ENCODE peak calls at places on chromosome 21, in eight cellular contexts. One of them, this sample, is unnamed.

GRCh38 chr21:29300547-29301138 is 1.9 kb downstream of the BACH1 start:
- DNase-seq in mucosa of gallbladder: no peak
- DNase-seq in activated T-helper 9 cell treated with anti-CD3 and anti-CD28 coated beads, Interleukin-2, amount 50 U/mL, for 16 hours: no peak
- DNase-seq in HS-27A: no peak
- DNase-seq in T-cell: no peak
- DNase-seq in stimulated activated CD4-positive, alpha-beta T cell treated with anti-CD3 and anti-CD28 coated beads, Interleukin-2, amount 100 ng/mL, for 4 hours: no peak
- DNase-seq in body of pancreas: no peak
- DNase-seq in psoas muscle: no peak
- DNase-seq in this sample: no peak

GRCh38 chr21:33767236-33767635 is 124.9 kb downstream of the ITSN1 start:
- DNase-seq in mucosa of gallbladder: no peak
- DNase-seq in activated T-helper 9 cell treated with anti-CD3 and anti-CD28 coated beads, Interleukin-2, amount 50 U/mL, for 16 hours: no peak
- DNase-seq in HS-27A: no peak
- DNase-seq in T-cell: no peak
- DNase-seq in stimulated activated CD4-positive, alpha-beta T cell treated with anti-CD3 and anti-CD28 coated beads, Interleukin-2, amount 100 ng/mL, for 4 hours: no peak
- DNase-seq in body of pancreas: no peak
- DNase-seq in psoas muscle: no peak
- DNase-seq in this sample: no peak

GRCh38 chr21:25967566-25968438 is 202.8 kb downstream of the APP start:
- DNase-seq in mucosa of gallbladder: no peak
- DNase-seq in activated T-helper 9 cell treated with anti-CD3 and anti-CD28 coated beads, Interleukin-2, amount 50 U/mL, for 16 hours: no peak
- DNase-seq in HS-27A: no peak
- DNase-seq in T-cell: no peak
- DNase-seq in stimulated activated CD4-positive, alpha-beta T cell treated with anti-CD3 and anti-CD28 coated beads, Interleukin-2, amount 100 ng/mL, for 4 hours: no peak
- DNase-seq in body of pancreas: no peak
- DNase-seq in psoas muscle: no peak
- DNase-seq in this sample: no peak

GRCh38 chr21:43740497-43741156 is 21.7 kb downstream of the PDXK start:
- DNase-seq in mucosa of gallbladder: no peak
- DNase-seq in activated T-helper 9 cell treated with anti-CD3 and anti-CD28 coated beads, Interleukin-2, amount 50 U/mL, for 16 hours: no peak
- DNase-seq in HS-27A: no peak
- DNase-seq in T-cell: peak
- DNase-seq in stimulated activated CD4-positive, alpha-beta T cell treated with anti-CD3 and anti-CD28 coated beads, Interleukin-2, amount 100 ng/mL, for 4 hours: no peak
- DNase-seq in body of pancreas: peak
- DNase-seq in psoas muscle: peak
- DNase-seq in this sample: peak

GRCh38 chr21:42221581-42222345 is 2.8 kb downstream of the ABCG1 start:
- DNase-seq in mucosa of gallbladder: no peak
- DNase-seq in activated T-helper 9 cell treated with anti-CD3 and anti-CD28 coated beads, Interleukin-2, amount 50 U/mL, for 16 hours: no peak
- DNase-seq in HS-27A: no peak
- DNase-seq in T-cell: no peak
- DNase-seq in stimulated activated CD4-positive, alpha-beta T cell treated with anti-CD3 and anti-CD28 coated beads, Interleukin-2, amount 100 ng/mL, for 4 hours: no peak
- DNase-seq in body of pancreas: no peak
- DNase-seq in psoas muscle: no peak
- DNase-seq in this sample: no peak

GRCh38 chr21:30480145-30480544 is at the start of gene KRTAP19-1:
- DNase-seq in mucosa of gallbladder: no peak
- DNase-seq in activated T-helper 9 cell treated with anti-CD3 and anti-CD28 coated beads, Interleukin-2, amount 50 U/mL, for 16 hours: no peak
- DNase-seq in HS-27A: no peak
- DNase-seq in T-cell: no peak
- DNase-seq in stimulated activated CD4-positive, alpha-beta T cell treated with anti-CD3 and anti-CD28 coated beads, Interleukin-2, amount 100 ng/mL, for 4 hours: no peak
- DNase-seq in body of pancreas: no peak
- DNase-seq in psoas muscle: no peak
- DNase-seq in this sample: no peak

GRCh38 chr21:26846036-26846931 is 1.1 kb upstream of the ADAMTS1 start:
- DNase-seq in mucosa of gallbladder: peak
- DNase-seq in activated T-helper 9 cell treated with anti-CD3 and anti-CD28 coated beads, Interleukin-2, amount 50 U/mL, for 16 hours: no peak
- DNase-seq in HS-27A: no peak
- DNase-seq in T-cell: no peak
- DNase-seq in stimulated activated CD4-positive, alpha-beta T cell treated with anti-CD3 and anti-CD28 coated beads, Interleukin-2, amount 100 ng/mL, for 4 hours: no peak
- DNase-seq in body of pancreas: peak
- DNase-seq in psoas muscle: peak
- DNase-seq in this sample: peak

GRCh38 chr21:42009018-42009830 is 936 bp downstream of the ZBTB21 start:
- DNase-seq in mucosa of gallbladder: peak
- DNase-seq in activated T-helper 9 cell treated with anti-CD3 and anti-CD28 coated beads, Interleukin-2, amount 50 U/mL, for 16 hours: peak
- DNase-seq in HS-27A: peak
- DNase-seq in T-cell: peak
- DNase-seq in stimulated activated CD4-positive, alpha-beta T cell treated with anti-CD3 and anti-CD28 coated beads, Interleukin-2, amount 100 ng/mL, for 4 hours: peak
- DNase-seq in body of pancreas: peak
- DNase-seq in psoas muscle: peak
- DNase-seq in this sample: peak

GRCh38 chr21:39690454-39690853 is 54.5 kb upstream of the IGSF5 start:
- DNase-seq in mucosa of gallbladder: no peak
- DNase-seq in activated T-helper 9 cell treated with anti-CD3 and anti-CD28 coated beads, Interleukin-2, amount 50 U/mL, for 16 hours: no peak
- DNase-seq in HS-27A: no peak
- DNase-seq in T-cell: no peak
- DNase-seq in stimulated activated CD4-positive, alpha-beta T cell treated with anti-CD3 and anti-CD28 coated beads, Interleukin-2, amount 100 ng/mL, for 4 hours: no peak
- DNase-seq in body of pancreas: no peak
- DNase-seq in psoas muscle: no peak
- DNase-seq in this sample: no peak

GRCh38 chr21:29168874-29169273 is 38.4 kb downstream of the MAP3K7CL start:
- DNase-seq in mucosa of gallbladder: no peak
- DNase-seq in activated T-helper 9 cell treated with anti-CD3 and anti-CD28 coated beads, Interleukin-2, amount 50 U/mL, for 16 hours: no peak
- DNase-seq in HS-27A: no peak
- DNase-seq in T-cell: no peak
- DNase-seq in stimulated activated CD4-positive, alpha-beta T cell treated with anti-CD3 and anti-CD28 coated beads, Interleukin-2, amount 100 ng/mL, for 4 hours: no peak
- DNase-seq in body of pancreas: no peak
- DNase-seq in psoas muscle: no peak
- DNase-seq in this sample: no peak

GRCh38 chr21:39215078-39215477 is 31.8 kb upstream of the PSMG1 start:
- DNase-seq in mucosa of gallbladder: no peak
- DNase-seq in activated T-helper 9 cell treated with anti-CD3 and anti-CD28 coated beads, Interleukin-2, amount 50 U/mL, for 16 hours: no peak
- DNase-seq in HS-27A: no peak
- DNase-seq in T-cell: no peak
- DNase-seq in stimulated activated CD4-positive, alpha-beta T cell treated with anti-CD3 and anti-CD28 coated beads, Interleukin-2, amount 100 ng/mL, for 4 hours: no peak
- DNase-seq in body of pancreas: no peak
- DNase-seq in psoas muscle: no peak
- DNase-seq in this sample: no peak

GRCh38 chr21:40278345-40278744 is 411.1 kb downstream of the PCP4 start:
- DNase-seq in mucosa of gallbladder: no peak
- DNase-seq in activated T-helper 9 cell treated with anti-CD3 and anti-CD28 coated beads, Interleukin-2, amount 50 U/mL, for 16 hours: no peak
- DNase-seq in HS-27A: no peak
- DNase-seq in T-cell: no peak
- DNase-seq in stimulated activated CD4-positive, alpha-beta T cell treated with anti-CD3 and anti-CD28 coated beads, Interleukin-2, amount 100 ng/mL, for 4 hours: no peak
- DNase-seq in body of pancreas: no peak
- DNase-seq in psoas muscle: no peak
- DNase-seq in this sample: no peak

GRCh38 chr21:31530918-31531705 is 128.4 kb upstream of the SOD1 start:
- DNase-seq in mucosa of gallbladder: no peak
- DNase-seq in activated T-helper 9 cell treated with anti-CD3 and anti-CD28 coated beads, Interleukin-2, amount 50 U/mL, for 16 hours: no peak
- DNase-seq in HS-27A: no peak
- DNase-seq in T-cell: no peak
- DNase-seq in stimulated activated CD4-positive, alpha-beta T cell treated with anti-CD3 and anti-CD28 coated beads, Interleukin-2, amount 100 ng/mL, for 4 hours: no peak
- DNase-seq in body of pancreas: peak
- DNase-seq in psoas muscle: no peak
- DNase-seq in this sample: no peak

GRCh38 chr21:31798842-31799691 is 67.1 kb upstream of the SCAF4 start:
- DNase-seq in mucosa of gallbladder: no peak
- DNase-seq in activated T-helper 9 cell treated with anti-CD3 and anti-CD28 coated beads, Interleukin-2, amount 50 U/mL, for 16 hours: no peak
- DNase-seq in HS-27A: no peak
- DNase-seq in T-cell: no peak
- DNase-seq in stimulated activated CD4-positive, alpha-beta T cell treated with anti-CD3 and anti-CD28 coated beads, Interleukin-2, amount 100 ng/mL, for 4 hours: no peak
- DNase-seq in body of pancreas: no peak
- DNase-seq in psoas muscle: no peak
- DNase-seq in this sample: no peak

GRCh38 chr21:14646893-14647292 is 100.8 kb upstream of the SAMSN1 start:
- DNase-seq in mucosa of gallbladder: no peak
- DNase-seq in activated T-helper 9 cell treated with anti-CD3 and anti-CD28 coated beads, Interleukin-2, amount 50 U/mL, for 16 hours: no peak
- DNase-seq in HS-27A: no peak
- DNase-seq in T-cell: no peak
- DNase-seq in stimulated activated CD4-positive, alpha-beta T cell treated with anti-CD3 and anti-CD28 coated beads, Interleukin-2, amount 100 ng/mL, for 4 hours: no peak
- DNase-seq in body of pancreas: no peak
- DNase-seq in psoas muscle: no peak
- DNase-seq in this sample: no peak

GRCh38 chr21:37828515-37828914 is 87.7 kb downstream of the KCNJ6 start:
- DNase-seq in mucosa of gallbladder: no peak
- DNase-seq in activated T-helper 9 cell treated with anti-CD3 and anti-CD28 coated beads, Interleukin-2, amount 50 U/mL, for 16 hours: no peak
- DNase-seq in HS-27A: no peak
- DNase-seq in T-cell: no peak
- DNase-seq in stimulated activated CD4-positive, alpha-beta T cell treated with anti-CD3 and anti-CD28 coated beads, Interleukin-2, amount 100 ng/mL, for 4 hours: no peak
- DNase-seq in body of pancreas: no peak
- DNase-seq in psoas muscle: no peak
- DNase-seq in this sample: no peak

GRCh38 chr21:33035147-33035546 is 9.4 kb downstream of the OLIG2 start:
- DNase-seq in mucosa of gallbladder: no peak
- DNase-seq in activated T-helper 9 cell treated with anti-CD3 and anti-CD28 coated beads, Interleukin-2, amount 50 U/mL, for 16 hours: no peak
- DNase-seq in HS-27A: no peak
- DNase-seq in T-cell: no peak
- DNase-seq in stimulated activated CD4-positive, alpha-beta T cell treated with anti-CD3 and anti-CD28 coated beads, Interleukin-2, amount 100 ng/mL, for 4 hours: no peak
- DNase-seq in body of pancreas: no peak
- DNase-seq in psoas muscle: no peak
- DNase-seq in this sample: no peak

GRCh38 chr21:44907966-44908364 is 12.7 kb downstream of the ITGB2 start:
- DNase-seq in mucosa of gallbladder: peak
- DNase-seq in activated T-helper 9 cell treated with anti-CD3 and anti-CD28 coated beads, Interleukin-2, amount 50 U/mL, for 16 hours: no peak
- DNase-seq in HS-27A: no peak
- DNase-seq in T-cell: no peak
- DNase-seq in stimulated activated CD4-positive, alpha-beta T cell treated with anti-CD3 and anti-CD28 coated beads, Interleukin-2, amount 100 ng/mL, for 4 hours: no peak
- DNase-seq in body of pancreas: no peak
- DNase-seq in psoas muscle: no peak
- DNase-seq in this sample: no peak

GRCh38 chr21:26840206-26840605 is 5.0 kb downstream of the ADAMTS1 start:
- DNase-seq in mucosa of gallbladder: no peak
- DNase-seq in activated T-helper 9 cell treated with anti-CD3 and anti-CD28 coated beads, Interleukin-2, amount 50 U/mL, for 16 hours: no peak
- DNase-seq in HS-27A: no peak
- DNase-seq in T-cell: no peak
- DNase-seq in stimulated activated CD4-positive, alpha-beta T cell treated with anti-CD3 and anti-CD28 coated beads, Interleukin-2, amount 100 ng/mL, for 4 hours: no peak
- DNase-seq in body of pancreas: no peak
- DNase-seq in psoas muscle: no peak
- DNase-seq in this sample: peak

GRCh38 chr21:42348762-42349161 is 2.0 kb downstream of the TFF2 start:
- DNase-seq in mucosa of gallbladder: no peak
- DNase-seq in activated T-helper 9 cell treated with anti-CD3 and anti-CD28 coated beads, Interleukin-2, amount 50 U/mL, for 16 hours: no peak
- DNase-seq in HS-27A: no peak
- DNase-seq in T-cell: no peak
- DNase-seq in stimulated activated CD4-positive, alpha-beta T cell treated with anti-CD3 and anti-CD28 coated beads, Interleukin-2, amount 100 ng/mL, for 4 hours: no peak
- DNase-seq in body of pancreas: no peak
- DNase-seq in psoas muscle: no peak
- DNase-seq in this sample: no peak

GRCh38 chr21:39529026-39529425 is 77.3 kb downstream of the SH3BGR start:
- DNase-seq in mucosa of gallbladder: no peak
- DNase-seq in activated T-helper 9 cell treated with anti-CD3 and anti-CD28 coated beads, Interleukin-2, amount 50 U/mL, for 16 hours: no peak
- DNase-seq in HS-27A: no peak
- DNase-seq in T-cell: no peak
- DNase-seq in stimulated activated CD4-positive, alpha-beta T cell treated with anti-CD3 and anti-CD28 coated beads, Interleukin-2, amount 100 ng/mL, for 4 hours: no peak
- DNase-seq in body of pancreas: no peak
- DNase-seq in psoas muscle: no peak
- DNase-seq in this sample: no peak

GRCh38 chr21:18545908-18546307 is 142.3 kb upstream of the TMPRSS15 start:
- DNase-seq in mucosa of gallbladder: no peak
- DNase-seq in activated T-helper 9 cell treated with anti-CD3 and anti-CD28 coated beads, Interleukin-2, amount 50 U/mL, for 16 hours: no peak
- DNase-seq in HS-27A: peak
- DNase-seq in T-cell: no peak
- DNase-seq in stimulated activated CD4-positive, alpha-beta T cell treated with anti-CD3 and anti-CD28 coated beads, Interleukin-2, amount 100 ng/mL, for 4 hours: no peak
- DNase-seq in body of pancreas: no peak
- DNase-seq in psoas muscle: no peak
- DNase-seq in this sample: no peak

GRCh38 chr21:31730687-31731111 is 1.2 kb downstream of the SCAF4 start:
- DNase-seq in mucosa of gallbladder: no peak
- DNase-seq in activated T-helper 9 cell treated with anti-CD3 and anti-CD28 coated beads, Interleukin-2, amount 50 U/mL, for 16 hours: no peak
- DNase-seq in HS-27A: no peak
- DNase-seq in T-cell: no peak
- DNase-seq in stimulated activated CD4-positive, alpha-beta T cell treated with anti-CD3 and anti-CD28 coated beads, Interleukin-2, amount 100 ng/mL, for 4 hours: no peak
- DNase-seq in body of pancreas: no peak
- DNase-seq in psoas muscle: no peak
- DNase-seq in this sample: no peak

GRCh38 chr21:43691801-43692200 is 27.1 kb upstream of the PDXK start:
- DNase-seq in mucosa of gallbladder: no peak
- DNase-seq in activated T-helper 9 cell treated with anti-CD3 and anti-CD28 coated beads, Interleukin-2, amount 50 U/mL, for 16 hours: no peak
- DNase-seq in HS-27A: no peak
- DNase-seq in T-cell: no peak
- DNase-seq in stimulated activated CD4-positive, alpha-beta T cell treated with anti-CD3 and anti-CD28 coated beads, Interleukin-2, amount 100 ng/mL, for 4 hours: no peak
- DNase-seq in body of pancreas: no peak
- DNase-seq in psoas muscle: no peak
- DNase-seq in this sample: no peak

GRCh38 chr21:14900611-14901010 is 164.2 kb downstream of the NRIP1 start:
- DNase-seq in mucosa of gallbladder: no peak
- DNase-seq in activated T-helper 9 cell treated with anti-CD3 and anti-CD28 coated beads, Interleukin-2, amount 50 U/mL, for 16 hours: no peak
- DNase-seq in HS-27A: no peak
- DNase-seq in T-cell: no peak
- DNase-seq in stimulated activated CD4-positive, alpha-beta T cell treated with anti-CD3 and anti-CD28 coated beads, Interleukin-2, amount 100 ng/mL, for 4 hours: no peak
- DNase-seq in body of pancreas: no peak
- DNase-seq in psoas muscle: no peak
- DNase-seq in this sample: no peak

GRCh38 chr21:31326478-31327247 is 17.4 kb downstream of the TIAM1 start:
- DNase-seq in mucosa of gallbladder: no peak
- DNase-seq in activated T-helper 9 cell treated with anti-CD3 and anti-CD28 coated beads, Interleukin-2, amount 50 U/mL, for 16 hours: peak
- DNase-seq in HS-27A: no peak
- DNase-seq in T-cell: peak
- DNase-seq in stimulated activated CD4-positive, alpha-beta T cell treated with anti-CD3 and anti-CD28 coated beads, Interleukin-2, amount 100 ng/mL, for 4 hours: peak
- DNase-seq in body of pancreas: no peak
- DNase-seq in psoas muscle: no peak
- DNase-seq in this sample: no peak

GRCh38 chr21:42755766-42756579 is 102.6 kb downstream of the PDE9A start:
- DNase-seq in mucosa of gallbladder: no peak
- DNase-seq in activated T-helper 9 cell treated with anti-CD3 and anti-CD28 coated beads, Interleukin-2, amount 50 U/mL, for 16 hours: no peak
- DNase-seq in HS-27A: no peak
- DNase-seq in T-cell: no peak
- DNase-seq in stimulated activated CD4-positive, alpha-beta T cell treated with anti-CD3 and anti-CD28 coated beads, Interleukin-2, amount 100 ng/mL, for 4 hours: no peak
- DNase-seq in body of pancreas: no peak
- DNase-seq in psoas muscle: no peak
- DNase-seq in this sample: no peak

GRCh38 chr21:18840239-18840638 is 436.7 kb upstream of the TMPRSS15 start:
- DNase-seq in mucosa of gallbladder: no peak
- DNase-seq in activated T-helper 9 cell treated with anti-CD3 and anti-CD28 coated beads, Interleukin-2, amount 50 U/mL, for 16 hours: no peak
- DNase-seq in HS-27A: no peak
- DNase-seq in T-cell: no peak
- DNase-seq in stimulated activated CD4-positive, alpha-beta T cell treated with anti-CD3 and anti-CD28 coated beads, Interleukin-2, amount 100 ng/mL, for 4 hours: no peak
- DNase-seq in body of pancreas: no peak
- DNase-seq in psoas muscle: no peak
- DNase-seq in this sample: no peak

GRCh38 chr21:32257952-32258785 is 20.7 kb downstream of the MIS18A start:
- DNase-seq in mucosa of gallbladder: peak
- DNase-seq in activated T-helper 9 cell treated with anti-CD3 and anti-CD28 coated beads, Interleukin-2, amount 50 U/mL, for 16 hours: no peak
- DNase-seq in HS-27A: no peak
- DNase-seq in T-cell: no peak
- DNase-seq in stimulated activated CD4-positive, alpha-beta T cell treated with anti-CD3 and anti-CD28 coated beads, Interleukin-2, amount 100 ng/mL, for 4 hours: no peak
- DNase-seq in body of pancreas: peak
- DNase-seq in psoas muscle: peak
- DNase-seq in this sample: peak

GRCh38 chr21:45323487-45324380 is 36.0 kb upstream of the POFUT2 start:
- DNase-seq in mucosa of gallbladder: no peak
- DNase-seq in activated T-helper 9 cell treated with anti-CD3 and anti-CD28 coated beads, Interleukin-2, amount 50 U/mL, for 16 hours: no peak
- DNase-seq in HS-27A: no peak
- DNase-seq in T-cell: no peak
- DNase-seq in stimulated activated CD4-positive, alpha-beta T cell treated with anti-CD3 and anti-CD28 coated beads, Interleukin-2, amount 100 ng/mL, for 4 hours: no peak
- DNase-seq in body of pancreas: no peak
- DNase-seq in psoas muscle: peak
- DNase-seq in this sample: no peak

GRCh38 chr21:38123626-38124025 is 133.2 kb upstream of the KCNJ15 start:
- DNase-seq in mucosa of gallbladder: no peak
- DNase-seq in activated T-helper 9 cell treated with anti-CD3 and anti-CD28 coated beads, Interleukin-2, amount 50 U/mL, for 16 hours: no peak
- DNase-seq in HS-27A: no peak
- DNase-seq in T-cell: no peak
- DNase-seq in stimulated activated CD4-positive, alpha-beta T cell treated with anti-CD3 and anti-CD28 coated beads, Interleukin-2, amount 100 ng/mL, for 4 hours: no peak
- DNase-seq in body of pancreas: no peak
- DNase-seq in psoas muscle: no peak
- DNase-seq in this sample: no peak